ENCODE peak calls at places on chromosomes 12 and 14, in five cellular contexts. U, Z, H, C and M are unnamed samples.

GRCh38 chr12:29783773-29784666 is at the start of gene TMTC1:
- DNase-seq in U (peak; percentile 70), Z (peak; percentile 90), H (peak; percentile 58), C (peak; percentile 46), M (no peak)

GRCh38 chr12:58148405-58148804 is 207.0 kb downstream of the ATP23 start:
- DNase-seq in U (peak; percentile 85), Z (no peak), H (peak; percentile 59), C (peak; percentile 19), M (no peak)

GRCh38 chr12:3275171-3276041 is 198.2 kb downstream of the TSPAN9 start:
- DNase-seq in U (peak; percentile 59), Z (peak; percentile 84), H (peak; percentile 59), C (peak; percentile 75), M (peak; percentile 76)

GRCh38 chr12:89153341-89153740 is 199.0 kb downstream of the DUSP6 start:
- DNase-seq in U (no peak), Z (no peak), H (no peak), C (peak; percentile 48), M (no peak)

GRCh38 chr12:32497864-32498263 is 98.5 kb downstream of the FGD4 start:
- DNase-seq in U (no peak), Z (no peak), H (no peak), C (no peak), M (peak; percentile 39)

GRCh38 chr14:37903561-37904191 is 304.0 kb upstream of the SSTR1 start:
- DNase-seq in U (peak; percentile 58), Z (no peak), H (peak; percentile 71), C (peak; percentile 60), M (peak; percentile 74)

GRCh38 chr12:124390442-124391116 is 95.7 kb downstream of the RFLNA start:
- DNase-seq in U (no peak), Z (peak; percentile 89), H (peak; percentile 83), C (peak; percentile 80), M (peak; percentile 45)

GRCh38 chr12:26648584-26648983 is 184.4 kb downstream of the ITPR2 start:
- DNase-seq in U (no peak), Z (no peak), H (peak; percentile 83), C (peak; percentile 96), M (no peak)

GRCh38 chr14:104513641-104514046 is 65.9 kb upstream of the C14orf180 start:
- DNase-seq in U (no peak), Z (no peak), H (no peak), C (no peak), M (no peak)

GRCh38 chr14:92546347-92547053 is 32.9 kb downstream of the RIN3 start:
- DNase-seq in U (no peak), Z (no peak), H (peak; percentile 51), C (no peak), M (no peak)

GRCh38 chr12:10068634-10069033 is 30.2 kb downstream of the CLEC1A start:
- DNase-seq in U (no peak), Z (no peak), H (no peak), C (no peak), M (no peak)

GRCh38 chr14:98252819-98253218 is 1019.2 kb downstream of the BCL11B start:
- DNase-seq in U (no peak), Z (no peak), H (no peak), C (no peak), M (no peak)

GRCh38 chr12:78684419-78684818 is 180.2 kb upstream of the SYT1 start:
- DNase-seq in U (no peak), Z (no peak), H (no peak), C (no peak), M (no peak)

GRCh38 chr14:65277580-65278270 is 134.8 kb upstream of the FUT8 start:
- DNase-seq in U (no peak), Z (no peak), H (no peak), C (no peak), M (no peak)

GRCh38 chr12:13275366-13275765 is 78.8 kb downstream of the EMP1 start:
- DNase-seq in U (no peak), Z (no peak), H (no peak), C (no peak), M (no peak)

GRCh38 chr12:30968211-30968610 is 41.7 kb downstream of the TSPAN11 start:
- DNase-seq in U (no peak), Z (no peak), H (no peak), C (no peak), M (no peak)

GRCh38 chr14:65790185-65790815 is 377.8 kb downstream of the FUT8 start:
- DNase-seq in U (peak; percentile 60), Z (no peak), H (no peak), C (no peak), M (no peak)

GRCh38 chr14:104804481-104805325 is 3.8 kb downstream of the ZBTB42 start:
- DNase-seq in U (no peak), Z (no peak), H (no peak), C (no peak), M (no peak)

GRCh38 chr12:53062011-53062961 is 12.4 kb downstream of the TNS2 start:
- DNase-seq in U (no peak), Z (no peak), H (no peak), C (no peak), M (no peak)

GRCh38 chr14:63893701-63894458 is 41.1 kb downstream of the SYNE2 start:
- DNase-seq in U (peak; percentile 17), Z (peak; percentile 86), H (peak; percentile 93), C (peak; percentile 100), M (no peak)

GRCh38 chr14:61584258-61584657 is 111.1 kb upstream of the HIF1A start:
- DNase-seq in U (no peak), Z (no peak), H (peak; percentile 92), C (peak; percentile 72), M (no peak)

GRCh38 chr14:75980856-75981255 is 939 bp downstream of the TGFB3 start:
- DNase-seq in U (no peak), Z (peak; percentile 76), H (peak; percentile 42), C (peak; percentile 41), M (no peak)
- H3K4me3 ChIP-seq in U (no peak overlapping the region), Z (peak overlapping the region; percentile 80), H (peak overlapping the region; percentile 63), C (peak overlapping the region; percentile 71), M (no peak overlapping the region)

DNA sequence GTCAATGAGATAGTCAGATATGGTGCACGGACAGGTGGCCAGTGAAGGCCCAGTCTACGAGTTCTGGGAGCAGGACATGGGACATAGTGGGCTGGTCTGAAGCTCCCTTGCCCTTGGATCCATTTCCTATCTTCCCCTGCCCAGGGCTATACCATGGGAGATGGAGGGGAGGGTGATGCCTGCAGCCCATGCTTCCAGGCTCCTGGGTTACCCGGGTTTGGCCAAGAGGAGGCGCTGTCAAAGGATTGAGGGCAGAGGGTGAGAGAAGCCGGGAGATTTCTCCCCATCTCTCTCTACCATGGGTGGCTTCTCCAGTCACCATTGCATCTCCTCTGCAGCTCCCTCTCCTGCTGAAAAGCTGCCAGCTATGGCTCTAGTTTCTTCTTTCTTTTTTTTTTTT is 52.8 kb upstream of the LHX5 start:
- DNase-seq in U (peak; percentile 33), Z (no peak), H (no peak), C (no peak), M (no peak)
- H3K4me3 ChIP-seq in U (no peak overlapping the region), Z (no peak overlapping the region), H (no peak overlapping the region), C (no peak overlapping the region), M (no peak overlapping the region)

GRCh38 chr12:120536064-120536791 is 2.1 kb downstream of the RNF10 start:
- DNase-seq in U (no peak), Z (peak; percentile 17), H (no peak), C (no peak), M (peak; percentile 33)

GRCh38 chr12:120540445-120540844 is 6.3 kb downstream of the RNF10 start:
- DNase-seq in U (no peak), Z (no peak), H (peak; percentile 22), C (peak; percentile 90), M (no peak)

GRCh38 chr12:120538281-120539156 is 4.4 kb downstream of the RNF10 start:
- DNase-seq in U (no peak), Z (peak; percentile 84), H (peak; percentile 61), C (peak; percentile 71), M (no peak)

GRCh38 chr12:120542166-120542565 is 8.0 kb downstream of the RNF10 start:
- DNase-seq in U (no peak), Z (no peak), H (no peak), C (no peak), M (no peak)

DNA sequence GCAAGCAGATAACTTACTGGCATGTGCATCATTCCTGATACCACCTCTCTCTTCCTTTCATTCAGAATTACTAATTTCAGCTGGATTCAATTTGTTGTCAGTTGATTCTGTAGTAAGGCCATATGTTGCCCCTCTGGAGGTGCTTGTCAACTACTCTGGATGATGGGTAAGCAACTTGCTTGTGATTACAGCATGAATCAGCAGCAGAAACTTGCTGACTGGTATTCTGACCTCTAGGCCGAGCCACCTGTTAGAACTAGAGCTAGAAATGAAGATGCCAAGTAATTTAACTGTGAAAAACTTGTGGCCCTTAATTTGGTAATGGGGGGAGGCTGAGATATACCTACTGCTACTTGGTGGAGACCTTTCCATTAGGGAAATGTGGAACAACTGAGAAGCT is 5.1 kb downstream of the RNF10 start:
- DNase-seq in U (no peak), Z (peak; percentile 25), H (peak; percentile 87), C (peak; percentile 48), M (no peak)
- H3K4me3 ChIP-seq in U (no peak overlapping the region), Z (no peak overlapping the region), H (no peak overlapping the region), C (no peak overlapping the region), M (peak overlapping the region; percentile 89)

GRCh38 chr14:74237441-74237840 is 1.8 kb upstream of the VSX2 start:
- DNase-seq in U (no peak), Z (no peak), H (peak; percentile 17), C (no peak), M (no peak)

GRCh38 chr14:74241611-74242005 is 2.4 kb downstream of the VSX2 start:
- DNase-seq in U (no peak), Z (no peak), H (no peak), C (no peak), M (no peak)

GRCh38 chr14:74239848-74240793 is 872 bp downstream of the VSX2 start:
- DNase-seq in U (peak; percentile 41), Z (no peak), H (no peak), C (peak; percentile 10), M (no peak)

GRCh38 chr14:74240794-74241610 is 1.8 kb downstream of the VSX2 start:
- DNase-seq in U (peak; percentile 42), Z (no peak), H (no peak), C (peak; percentile 7), M (no peak)

DNA sequence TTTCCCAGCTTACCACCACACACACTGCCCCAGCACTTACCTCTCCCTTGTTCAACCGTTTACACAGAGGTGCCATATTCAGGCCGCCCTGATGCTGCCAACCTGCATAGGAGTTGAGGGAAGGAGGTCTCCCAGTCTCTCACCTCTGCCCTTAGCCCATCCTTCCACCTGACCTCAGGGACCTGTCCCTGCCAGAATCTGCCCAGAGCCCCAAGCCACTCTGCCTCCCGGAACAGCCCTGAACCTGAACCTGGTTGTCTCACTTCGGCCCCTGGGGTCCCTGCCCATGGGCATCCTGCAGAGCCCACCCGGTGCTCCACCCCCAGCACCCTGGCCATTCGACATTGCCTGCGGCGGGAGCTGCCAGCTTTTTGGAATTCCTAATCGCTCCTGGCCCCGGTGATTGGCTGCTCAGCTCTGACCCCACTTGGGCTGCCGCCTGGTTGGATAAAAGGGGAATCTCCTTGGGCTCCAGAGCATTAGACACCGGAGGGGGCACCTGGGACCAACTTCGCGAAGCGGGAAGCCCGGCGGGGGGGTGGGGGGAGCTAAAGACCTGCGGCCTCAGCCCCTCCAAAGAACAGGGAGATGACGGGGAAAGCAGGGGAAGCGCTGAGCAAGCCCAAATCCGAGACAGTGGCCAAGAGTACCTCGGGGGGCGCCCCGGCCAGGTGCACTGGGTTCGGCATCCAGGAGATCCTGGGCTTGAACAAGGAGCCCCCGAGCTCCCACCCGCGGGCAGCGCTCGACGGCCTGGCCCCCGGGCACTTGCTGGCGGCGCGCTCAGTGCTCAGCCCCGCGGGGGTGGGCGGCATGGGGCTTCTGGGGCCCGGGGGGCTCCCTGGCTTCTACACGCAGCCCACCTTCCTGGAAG is at the start of gene VSX2:
- DNase-seq in U (peak; percentile 50), Z (no peak), H (no peak), C (no peak), M (no peak)
- H3K4me3 ChIP-seq in U (no peak within 1 kb of the TSS), Z (peak within 1 kb of the TSS; percentile 29), H (no peak within 1 kb of the TSS), C (no peak within 1 kb of the TSS), M (no peak within 1 kb of the TSS)